ENCODE peak calls at places on chromosomes 7 and 10, in four cellular contexts. One of them, this sample, is unnamed.

GRCh38 chr10:132570771-132571564 is 33.4 kb downstream of the INPP5A start:
- DNase-seq in lung microvascular endothelial cell: no peak
- DNase-seq in suprapubic skin: no peak
- DNase-seq in nucleus accumbens: no peak
- DNase-seq in this sample: no peak

GRCh38 chr10:21688870-21689269 is 154.8 kb downstream of the MLLT10 start:
- DNase-seq in nucleus accumbens: no peak
- DNase-seq in lung microvascular endothelial cell: no peak
- DNase-seq in suprapubic skin: no peak
- DNase-seq in this sample: no peak

GRCh38 chr7:10767771-10768170 is 205.9 kb upstream of the PHF14 start:
- DNase-seq in lung microvascular endothelial cell: no peak
- DNase-seq in nucleus accumbens: no peak
- DNase-seq in suprapubic skin: no peak
- DNase-seq in this sample: no peak

GRCh38 chr7:105413887-105414437 is 25.2 kb upstream of the SRPK2 start:
- DNase-seq in nucleus accumbens: no peak
- DNase-seq in lung microvascular endothelial cell: no peak
- DNase-seq in suprapubic skin: no peak
- DNase-seq in this sample: no peak

GRCh38 chr10:4485611-4486010 is 340.4 kb upstream of the AKR1E2 start:
- DNase-seq in nucleus accumbens: no peak
- DNase-seq in suprapubic skin: no peak
- DNase-seq in lung microvascular endothelial cell: no peak
- DNase-seq in this sample: no peak

GRCh38 chr10:117411440-117412428 is 36.5 kb upstream of the PDZD8 start:
- DNase-seq in lung microvascular endothelial cell: no peak
- DNase-seq in suprapubic skin: no peak
- DNase-seq in nucleus accumbens: no peak
- DNase-seq in this sample: no peak

GRCh38 chr7:41861642-41862041 is 158.8 kb upstream of the INHBA start:
- DNase-seq in nucleus accumbens: no peak
- DNase-seq in lung microvascular endothelial cell: no peak
- DNase-seq in suprapubic skin: no peak
- DNase-seq in this sample: no peak

GRCh38 chr10:109988231-109988630 is 19.6 kb upstream of the ADD3 start:
- DNase-seq in nucleus accumbens: no peak
- DNase-seq in lung microvascular endothelial cell: no peak
- DNase-seq in suprapubic skin: no peak
- DNase-seq in this sample: no peak

GRCh38 chr10:14384096-14384730 is 53.5 kb upstream of the FRMD4A start:
- DNase-seq in lung microvascular endothelial cell: no peak
- DNase-seq in nucleus accumbens: no peak
- DNase-seq in suprapubic skin: no peak
- DNase-seq in this sample: no peak

GRCh38 chr10:80322158-80322557 is 32.7 kb upstream of the MAT1A start:
- DNase-seq in suprapubic skin: no peak
- DNase-seq in nucleus accumbens: no peak
- DNase-seq in lung microvascular endothelial cell: no peak
- DNase-seq in this sample: no peak

GRCh38 chr7:68482800-68483199 is 1115.5 kb upstream of the AUTS2 start:
- DNase-seq in lung microvascular endothelial cell: no peak
- DNase-seq in suprapubic skin: no peak
- DNase-seq in nucleus accumbens: no peak
- DNase-seq in this sample: no peak

GRCh38 chr10:132269286-132270230 is 38.2 kb downstream of the STK32C start:
- DNase-seq in suprapubic skin: no peak
- DNase-seq in lung microvascular endothelial cell: no peak
- DNase-seq in nucleus accumbens: no peak
- DNase-seq in this sample: no peak

GRCh38 chr10:127649642-127650041 is 87.3 kb upstream of the FOXI2 start:
- DNase-seq in suprapubic skin: no peak
- DNase-seq in lung microvascular endothelial cell: peak; percentile 14
- DNase-seq in nucleus accumbens: no peak
- DNase-seq in this sample: peak; percentile 18

GRCh38 chr10:541750-542371 is 147.6 kb downstream of the DIP2C start:
- DNase-seq in lung microvascular endothelial cell: no peak
- DNase-seq in nucleus accumbens: no peak
- DNase-seq in suprapubic skin: no peak
- DNase-seq in this sample: no peak

GRCh38 chr7:1314908-1315450 is 82.3 kb downstream of the UNCX start:
- DNase-seq in lung microvascular endothelial cell: no peak
- DNase-seq in suprapubic skin: no peak
- DNase-seq in nucleus accumbens: no peak
- DNase-seq in this sample: no peak

GRCh38 chr7:87312215-87312865 is 33.1 kb upstream of the CROT start:
- DNase-seq in nucleus accumbens: no peak
- DNase-seq in lung microvascular endothelial cell: peak; percentile 72
- DNase-seq in suprapubic skin: no peak
- DNase-seq in this sample: peak; percentile 52

GRCh38 chr7:147584771-147585193 is 1005.8 kb upstream of the C7orf33 start:
- DNase-seq in lung microvascular endothelial cell: no peak
- DNase-seq in suprapubic skin: no peak
- DNase-seq in nucleus accumbens: no peak
- DNase-seq in this sample: no peak

GRCh38 chr10:113052076-113052830 is 102.2 kb downstream of the TCF7L2 start:
- DNase-seq in nucleus accumbens: no peak
- DNase-seq in suprapubic skin: no peak
- DNase-seq in lung microvascular endothelial cell: peak; percentile 72
- DNase-seq in this sample: peak; percentile 40

GRCh38 chr10:14060320-14061070 is 270.2 kb downstream of the FRMD4A start:
- DNase-seq in suprapubic skin: no peak
- DNase-seq in nucleus accumbens: no peak
- DNase-seq in lung microvascular endothelial cell: no peak
- DNase-seq in this sample: no peak

GRCh38 chr10:102033787-102034186 is 22.2 kb downstream of the ARMH3 start:
- DNase-seq in suprapubic skin: no peak
- DNase-seq in nucleus accumbens: no peak
- DNase-seq in lung microvascular endothelial cell: no peak
- DNase-seq in this sample: no peak

GRCh38 chr10:19111501-19112267 is 63.1 kb downstream of the MALRD1 start:
- DNase-seq in suprapubic skin: no peak
- DNase-seq in nucleus accumbens: no peak
- DNase-seq in lung microvascular endothelial cell: no peak
- DNase-seq in this sample: no peak

GRCh38 chr7:43753401-43753800 is 5.1 kb upstream of the BLVRA start:
- DNase-seq in lung microvascular endothelial cell: no peak
- DNase-seq in suprapubic skin: no peak
- DNase-seq in nucleus accumbens: no peak
- DNase-seq in this sample: no peak

GRCh38 chr10:43205681-43206390 is 61.0 kb downstream of the RASGEF1A start:
- DNase-seq in suprapubic skin: peak; percentile 49
- DNase-seq in lung microvascular endothelial cell: no peak
- DNase-seq in nucleus accumbens: no peak
- DNase-seq in this sample: no peak

GRCh38 chr7:33251261-33251660 is 121.9 kb downstream of the BBS9 start:
- DNase-seq in lung microvascular endothelial cell: no peak
- DNase-seq in suprapubic skin: no peak
- DNase-seq in nucleus accumbens: no peak
- DNase-seq in this sample: no peak

GRCh38 chr7:143487566-143487965 is 9.9 kb downstream of the TAS2R41 start:
- DNase-seq in suprapubic skin: peak; percentile 90
- DNase-seq in lung microvascular endothelial cell: peak; percentile 77
- DNase-seq in nucleus accumbens: no peak
- DNase-seq in this sample: no peak

GRCh38 chr10:5449823-5450222 is 37.5 kb downstream of the NET1 start:
- DNase-seq in suprapubic skin: no peak
- DNase-seq in nucleus accumbens: no peak
- DNase-seq in lung microvascular endothelial cell: peak; percentile 48
- DNase-seq in this sample: no peak

GRCh38 chr7:94907420-94908203 is at the start of gene PPP1R9A:
- DNase-seq in nucleus accumbens: no peak
- DNase-seq in lung microvascular endothelial cell: peak; percentile 49
- DNase-seq in suprapubic skin: no peak
- DNase-seq in this sample: peak; percentile 66

GRCh38 chr7:105677803-105678583 is 96.7 kb upstream of the EFCAB10 start:
- DNase-seq in suprapubic skin: no peak
- DNase-seq in lung microvascular endothelial cell: peak; percentile 14
- DNase-seq in nucleus accumbens: no peak
- DNase-seq in this sample: no peak

GRCh38 chr10:62655337-62655994 is 149.1 kb upstream of the ADO start:
- DNase-seq in nucleus accumbens: no peak
- DNase-seq in lung microvascular endothelial cell: no peak
- DNase-seq in suprapubic skin: no peak
- DNase-seq in this sample: no peak

GRCh38 chr7:12162420-12163113 is 48.5 kb upstream of the TMEM106B start:
- DNase-seq in lung microvascular endothelial cell: peak; percentile 74
- DNase-seq in suprapubic skin: no peak
- DNase-seq in nucleus accumbens: no peak
- DNase-seq in this sample: no peak

GRCh38 chr10:131574707-131575430 is 263.3 kb upstream of the TCERG1L start:
- DNase-seq in nucleus accumbens: no peak
- DNase-seq in lung microvascular endothelial cell: no peak
- DNase-seq in suprapubic skin: no peak
- DNase-seq in this sample: no peak

GRCh38 chr10:115047705-115048104 is 45.5 kb upstream of the ATRNL1 start:
- DNase-seq in lung microvascular endothelial cell: no peak
- DNase-seq in suprapubic skin: no peak
- DNase-seq in nucleus accumbens: no peak
- DNase-seq in this sample: no peak

GRCh38 chr7:85733163-85733915 is 546.5 kb upstream of the SEMA3D start:
- DNase-seq in nucleus accumbens: no peak
- DNase-seq in suprapubic skin: no peak
- DNase-seq in lung microvascular endothelial cell: no peak
- DNase-seq in this sample: no peak

GRCh38 chr10:130050008-130050407 is 60.6 kb downstream of the C10orf143 start:
- DNase-seq in nucleus accumbens: no peak
- DNase-seq in lung microvascular endothelial cell: no peak
- DNase-seq in suprapubic skin: no peak
- DNase-seq in this sample: no peak

GRCh38 chr10:117216611-117217195 is 19.4 kb downstream of the KCNK18 start:
- DNase-seq in nucleus accumbens: peak; percentile 11
- DNase-seq in lung microvascular endothelial cell: peak; percentile 82
- DNase-seq in suprapubic skin: peak; percentile 74
- DNase-seq in this sample: peak; percentile 37

GRCh38 chr7:141071260-141071854 is 2.5 kb upstream of the TMEM178B start:
- DNase-seq in nucleus accumbens: peak; percentile 54
- DNase-seq in lung microvascular endothelial cell: no peak
- DNase-seq in suprapubic skin: no peak
- DNase-seq in this sample: peak; percentile 76

GRCh38 chr10:43806851-43807640 is 158.4 kb upstream of the ZNF32 start:
- DNase-seq in lung microvascular endothelial cell: no peak
- DNase-seq in suprapubic skin: no peak
- DNase-seq in nucleus accumbens: no peak
- DNase-seq in this sample: no peak

GRCh38 chr7:45697576-45698136 is 123.5 kb downstream of the ADCY1 start:
- DNase-seq in nucleus accumbens: no peak
- DNase-seq in suprapubic skin: no peak
- DNase-seq in lung microvascular endothelial cell: no peak
- DNase-seq in this sample: no peak

GRCh38 chr10:69130251-69130650 is 6.3 kb downstream of the VPS26A start:
- DNase-seq in nucleus accumbens: no peak
- DNase-seq in lung microvascular endothelial cell: no peak
- DNase-seq in suprapubic skin: no peak
- DNase-seq in this sample: no peak